ENCODE peak calls at places on chromosomes 12 and 14, in four cellular contexts. T is fibroblast of lung, D is WERI-Rb-1, U is PC-9. I is an unnamed sample.

GRCh38 chr14:22070119-22070982 is 396.7 kb upstream of the OR4E1 start:
- DNase-seq in D (no peak), U (no peak), T (peak; percentile 0), I (peak; percentile 11)

GRCh38 chr12:120060196-120060595 is 56.4 kb downstream of the RAB35 start:
- DNase-seq in U (no peak), D (no peak), T (no peak), I (peak; percentile 28)

GRCh38 chr12:1367731-1368285 is 226.6 kb downstream of the FBXL14 start:
- DNase-seq in D (no peak), U (no peak), T (no peak), I (no peak)

GRCh38 chr14:96582641-96582980 is 80.4 kb downstream of the PAPOLA start:
- DNase-seq in D (no peak), T (no peak), U (no peak), I (no peak)

GRCh38 chr12:92552412-92553108 is 150.2 kb upstream of the PLEKHG7 start:
- DNase-seq in D (no peak), T (no peak), U (no peak), I (peak; percentile 46)

GRCh38 chr12:50362671-50363070 is 33.7 kb downstream of the FAM186A start:
- DNase-seq in T (no peak), U (no peak), D (no peak), I (no peak)

GRCh38 chr12:645563-646071 is 17.6 kb downstream of the NINJ2 start:
- DNase-seq in U (peak; percentile 27), T (peak; percentile 63), D (no peak), I (peak; percentile 17)

GRCh38 chr14:20247651-20248246 is 8.7 kb downstream of the OR11H4 start:
- DNase-seq in T (no peak), D (no peak), U (no peak), I (peak; percentile 16)

GRCh38 chr12:65121956-65122469 is 908 bp upstream of the WIF1 start:
- DNase-seq in T (no peak), U (no peak), D (no peak), I (no peak)

GRCh38 chr14:73567365-73567764 is 1.6 kb upstream of the ACOT2 start:
- DNase-seq in T (no peak), D (no peak), U (no peak), I (no peak)

GRCh38 chr12:45655186-45655585 is 74.3 kb upstream of the ARID2 start:
- DNase-seq in U (no peak), T (no peak), D (no peak), I (peak; percentile 63)

GRCh38 chr12:10174986-10175614 is 3.2 kb upstream of the OLR1 start:
- DNase-seq in D (no peak), U (no peak), T (no peak), I (peak; percentile 84)

GRCh38 chr14:99884834-99885648 is 91.8 kb downstream of the EML1 start:
- DNase-seq in U (no peak), D (no peak), T (peak; percentile 82), I (peak; percentile 23)

GRCh38 chr12:103499571-103499970 is 3.8 kb upstream of the C12orf42 start:
- DNase-seq in D (no peak), U (no peak), T (no peak), I (no peak)

GRCh38 chr14:105526781-105527380 is 498 bp downstream of the TMEM121 start:
- DNase-seq in U (no peak), D (no peak), T (no peak), I (no peak)

GRCh38 chr12:104010800-104011199 is 39.2 kb downstream of the GLT8D2 start:
- DNase-seq in T (no peak), U (no peak), D (no peak), I (no peak)

GRCh38 chr12:43370299-43370698 is 181.7 kb downstream of the ADAMTS20 start:
- DNase-seq in T (peak; percentile 69), U (no peak), D (no peak), I (peak; percentile 93)

GRCh38 chr12:31204995-31205582 is 120.9 kb downstream of the SINHCAF start:
- DNase-seq in D (no peak), T (peak; percentile 15), U (no peak), I (peak; percentile 94)

GRCh38 chr12:46787496-46788055 is 38.2 kb downstream of the SLC38A4 start:
- DNase-seq in D (no peak), U (no peak), T (no peak), I (no peak)

GRCh38 chr14:105478624-105479305 is 4.1 kb downstream of the CRIP2 start:
- DNase-seq in D (no peak), T (no peak), U (no peak), I (no peak)

GRCh38 chr14:74474376-74474775 is 18.7 kb downstream of the NPC2 start:
- DNase-seq in D (peak; percentile 89), U (no peak), T (no peak), I (no peak)

GRCh38 chr14:32201196-32201815 is 539 bp upstream of the RNU6-7 start:
- DNase-seq in T (peak; percentile 66), U (peak; percentile 88), D (peak; percentile 96), I (peak; percentile 73)

GRCh38 chr12:29176951-29177350 is 27.9 kb downstream of the FAR2 start:
- DNase-seq in D (no peak), U (no peak), T (peak; percentile 92), I (no peak)

GRCh38 chr12:92656911-92657310 is 45.9 kb upstream of the PLEKHG7 start:
- DNase-seq in T (no peak), D (no peak), U (no peak), I (no peak)

GRCh38 chr12:119802472-119802871 is 74.6 kb downstream of the CIT start:
- DNase-seq in T (peak; percentile 76), U (no peak), D (no peak), I (no peak)

GRCh38 chr12:80472912-80473500 is 29.0 kb downstream of the PTPRQ start:
- DNase-seq in T (peak; percentile 90), D (peak; percentile 10), U (peak; percentile 3), I (peak; percentile 62)

GRCh38 chr14:105061428-105062047 is 3.7 kb downstream of the GPR132 start:
- DNase-seq in U (no peak), T (no peak), D (no peak), I (no peak)

GRCh38 chr14:100389497-100390104 is 66.5 kb downstream of the SLC25A47 start:
- DNase-seq in T (no peak), D (no peak), U (no peak), I (no peak)

GRCh38 chr12:64739778-64740177 is 19.4 kb downstream of the GNS start:
- DNase-seq in D (no peak), U (no peak), T (no peak), I (peak; percentile 45)

DNA sequence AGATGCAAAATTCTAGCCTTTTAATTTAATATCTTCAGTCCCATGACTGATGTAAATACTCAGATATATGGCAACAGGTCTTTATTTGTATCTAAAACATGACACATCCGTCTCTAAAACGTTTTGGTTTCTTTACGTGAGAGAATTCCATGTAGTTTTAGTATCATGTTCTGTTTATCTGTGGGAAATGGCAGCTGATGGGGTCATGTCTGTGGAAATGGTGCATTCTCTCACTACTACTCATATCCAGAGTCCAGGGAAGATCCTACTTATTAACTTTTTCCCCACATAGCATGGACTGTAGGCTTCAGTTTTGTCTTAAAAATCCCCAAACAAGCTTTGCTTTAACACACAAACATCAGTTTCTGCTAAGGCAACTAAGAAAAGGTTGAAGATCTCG is 53.8 kb downstream of the SPTLC2 start:
- DNase-seq in T (peak; percentile 93), U (no peak), D (no peak), I (no peak)
- H3K4me3 ChIP-seq in T (no peak overlapping the region), U (no peak overlapping the region), D (no peak overlapping the region), I (no peak overlapping the region)

DNA sequence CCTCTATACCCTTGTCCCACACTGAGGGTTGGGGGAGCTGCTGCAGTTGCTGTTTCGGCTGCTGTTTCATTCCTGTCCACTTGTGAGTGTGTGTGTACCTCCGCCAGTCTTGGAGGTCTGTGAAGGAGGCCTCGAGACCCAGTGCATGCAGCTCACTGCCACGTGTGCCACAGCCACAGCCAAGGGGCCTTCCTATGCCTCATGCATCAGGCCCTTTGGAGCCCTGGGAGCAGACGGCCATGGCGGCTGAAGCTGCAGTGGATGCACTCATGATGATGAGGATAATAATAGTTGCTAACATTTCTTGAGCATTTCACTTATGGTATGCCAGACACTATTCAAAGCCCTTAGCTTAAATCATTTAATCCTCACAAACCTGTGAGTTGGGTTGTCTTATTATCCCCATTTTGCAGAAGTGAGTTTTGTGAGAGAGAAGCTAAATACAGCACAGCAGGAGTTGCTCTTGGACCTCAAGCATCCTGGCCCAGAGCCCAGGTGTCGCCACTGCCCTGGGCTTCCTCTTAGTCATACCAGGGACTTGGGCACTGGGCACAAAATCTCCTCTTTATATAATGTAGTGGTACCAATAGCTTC is 156.6 kb downstream of the PRKCH start:
- DNase-seq in U (peak; percentile 62), D (no peak), T (peak; percentile 57), I (peak; percentile 37)
- H3K27ac ChIP-seq in U (peak overlapping the region; percentile 94), D (no peak overlapping the region), T (peak overlapping the region; percentile 92), I (no peak overlapping the region)

GRCh38 chr12:56863789-56864188 is 70.4 kb downstream of the SDR9C7 start:
- DNase-seq in U (no peak), T (no peak), D (no peak), I (no peak)

GRCh38 chr12:56866493-56866892 is 67.7 kb downstream of the SDR9C7 start:
- DNase-seq in T (no peak), D (no peak), U (no peak), I (no peak)

GRCh38 chr12:56867216-56867615 is 67.0 kb downstream of the SDR9C7 start:
- DNase-seq in U (no peak), D (no peak), T (no peak), I (no peak)

GRCh38 chr12:56864318-56864717 is 69.9 kb downstream of the SDR9C7 start:
- DNase-seq in T (no peak), U (no peak), D (no peak), I (no peak)

GRCh38 chr12:56862264-56862663 is 71.9 kb downstream of the SDR9C7 start:
- DNase-seq in D (no peak), T (no peak), U (no peak), I (no peak)
- H3K9me3 ChIP-seq in D (peaks cover 27% of the 10 kb centered on the region), T (no peaks in the 10 kb centered on the region), U (peaks cover 14% of the 10 kb centered on the region), I (peaks cover 33% of the 10 kb centered on the region)

GRCh38 chr14:106843376-106843775 is 1317.0 kb downstream of the TMEM121 start:
- DNase-seq in D (no peak), U (no peak), T (no peak), I (no peak)
- H3K4me3 ChIP-seq in D (no peak overlapping the region), U (peak overlapping the region; percentile 71), T (no peak overlapping the region), I (no peak overlapping the region)

GRCh38 chr12:100584261-100584660 is 10.8 kb downstream of the GAS2L3 start:
- DNase-seq in T (no peak), U (no peak), D (no peak), I (no peak)
- H3K27ac ChIP-seq in T (no peak overlapping the region), U (no peak overlapping the region), D (no peak overlapping the region), I (no peak overlapping the region)

I was measured in mammary epithelial cell.